ENCODE peak calls at places on chromosomes 5 and 9, in seven cellular contexts. One of them, this sample, is unnamed.

GRCh38 chr5:181217111-181217804 is 5.8 kb upstream of the TRIM41 start:
- DNase-seq in bronchial epithelial cell: peak
- DNase-seq in hepatocyte: peak
- DNase-seq in MCF 10A: peak
- DNase-seq in left ventricle myocardium inferior: peak
- DNase-seq in uterus: peak
- DNase-seq in Calu3: peak
- DNase-seq in this sample: peak

GRCh38 chr5:38551020-38552017 is 5.1 kb downstream of the LIFR start:
- DNase-seq in bronchial epithelial cell: peak
- DNase-seq in hepatocyte: peak
- DNase-seq in MCF 10A: peak
- DNase-seq in left ventricle myocardium inferior: no peak
- DNase-seq in uterus: peak
- DNase-seq in Calu3: peak
- DNase-seq in this sample: no peak

GRCh38 chr5:108654042-108654441 is 93.7 kb upstream of the FER start:
- DNase-seq in bronchial epithelial cell: peak
- DNase-seq in hepatocyte: no peak
- DNase-seq in MCF 10A: peak
- DNase-seq in left ventricle myocardium inferior: no peak
- DNase-seq in uterus: no peak
- DNase-seq in Calu3: no peak
- DNase-seq in this sample: no peak

GRCh38 chr5:119318256-119318914 is 37.4 kb upstream of the TNFAIP8 start:
- DNase-seq in bronchial epithelial cell: peak
- DNase-seq in hepatocyte: no peak
- DNase-seq in MCF 10A: no peak
- DNase-seq in left ventricle myocardium inferior: no peak
- DNase-seq in uterus: no peak
- DNase-seq in Calu3: no peak
- DNase-seq in this sample: no peak

GRCh38 chr5:147504001-147504400 is 5.9 kb downstream of the DPYSL3 start:
- DNase-seq in bronchial epithelial cell: no peak
- DNase-seq in hepatocyte: peak
- DNase-seq in MCF 10A: no peak
- DNase-seq in left ventricle myocardium inferior: peak
- DNase-seq in uterus: peak
- DNase-seq in Calu3: no peak
- DNase-seq in this sample: no peak

GRCh38 chr9:127451681-127452480 is 571 bp downstream of the LRSAM1 start:
- DNase-seq in bronchial epithelial cell: peak
- DNase-seq in hepatocyte: peak
- DNase-seq in MCF 10A: peak
- DNase-seq in left ventricle myocardium inferior: peak
- DNase-seq in uterus: peak
- DNase-seq in Calu3: peak
- DNase-seq in this sample: no peak

GRCh38 chr9:503331-503730 is 288.7 kb downstream of the DOCK8 start:
- DNase-seq in bronchial epithelial cell: no peak
- DNase-seq in hepatocyte: no peak
- DNase-seq in MCF 10A: no peak
- DNase-seq in left ventricle myocardium inferior: no peak
- DNase-seq in uterus: no peak
- DNase-seq in Calu3: no peak
- DNase-seq in this sample: no peak

GRCh38 chr5:2281446-2281845 is 398.7 kb upstream of the IRX4 start:
- DNase-seq in bronchial epithelial cell: no peak
- DNase-seq in hepatocyte: no peak
- DNase-seq in MCF 10A: no peak
- DNase-seq in left ventricle myocardium inferior: no peak
- DNase-seq in uterus: no peak
- DNase-seq in Calu3: no peak
- DNase-seq in this sample: no peak

GRCh38 chr5:36200513-36200912 is 41.2 kb downstream of the NADK2 start:
- DNase-seq in bronchial epithelial cell: peak
- DNase-seq in hepatocyte: no peak
- DNase-seq in MCF 10A: peak
- DNase-seq in left ventricle myocardium inferior: no peak
- DNase-seq in uterus: no peak
- DNase-seq in Calu3: no peak
- DNase-seq in this sample: no peak

GRCh38 chr5:67963789-67964519 is 251.6 kb upstream of the PIK3R1 start:
- DNase-seq in bronchial epithelial cell: peak
- DNase-seq in hepatocyte: no peak
- DNase-seq in MCF 10A: no peak
- DNase-seq in left ventricle myocardium inferior: no peak
- DNase-seq in uterus: no peak
- DNase-seq in Calu3: peak
- DNase-seq in this sample: no peak

GRCh38 chr5:106019271-106019670 is 1651.5 kb downstream of the EFNA5 start:
- DNase-seq in bronchial epithelial cell: no peak
- DNase-seq in hepatocyte: no peak
- DNase-seq in MCF 10A: peak
- DNase-seq in left ventricle myocardium inferior: no peak
- DNase-seq in uterus: no peak
- DNase-seq in Calu3: no peak
- DNase-seq in this sample: no peak

GRCh38 chr5:25669645-25670401 is 1025.0 kb upstream of the CDH10 start:
- DNase-seq in bronchial epithelial cell: no peak
- DNase-seq in hepatocyte: no peak
- DNase-seq in MCF 10A: no peak
- DNase-seq in left ventricle myocardium inferior: no peak
- DNase-seq in uterus: no peak
- DNase-seq in Calu3: no peak
- DNase-seq in this sample: no peak

GRCh38 chr9:134138292-134138691 is 2.4 kb downstream of the WDR5 start:
- DNase-seq in bronchial epithelial cell: no peak
- DNase-seq in hepatocyte: no peak
- DNase-seq in MCF 10A: no peak
- DNase-seq in left ventricle myocardium inferior: no peak
- DNase-seq in uterus: no peak
- DNase-seq in Calu3: no peak
- DNase-seq in this sample: no peak

GRCh38 chr9:134134949-134135342 is 936 bp upstream of the WDR5 start:
- DNase-seq in bronchial epithelial cell: no peak
- DNase-seq in hepatocyte: no peak
- DNase-seq in MCF 10A: no peak
- DNase-seq in left ventricle myocardium inferior: no peak
- DNase-seq in uterus: no peak
- DNase-seq in Calu3: no peak
- DNase-seq in this sample: no peak

GRCh38 chr9:134136117-134136996 is 475 bp downstream of the WDR5 start:
- DNase-seq in bronchial epithelial cell: no peak
- DNase-seq in hepatocyte: peak
- DNase-seq in MCF 10A: no peak
- DNase-seq in left ventricle myocardium inferior: no peak
- DNase-seq in uterus: peak
- DNase-seq in Calu3: peak
- DNase-seq in this sample: no peak

GRCh38 chr9:134136997-134137302 is 1.1 kb downstream of the WDR5 start:
- DNase-seq in bronchial epithelial cell: no peak
- DNase-seq in hepatocyte: no peak
- DNase-seq in MCF 10A: no peak
- DNase-seq in left ventricle myocardium inferior: no peak
- DNase-seq in uterus: no peak
- DNase-seq in Calu3: no peak
- DNase-seq in this sample: no peak

DNA sequence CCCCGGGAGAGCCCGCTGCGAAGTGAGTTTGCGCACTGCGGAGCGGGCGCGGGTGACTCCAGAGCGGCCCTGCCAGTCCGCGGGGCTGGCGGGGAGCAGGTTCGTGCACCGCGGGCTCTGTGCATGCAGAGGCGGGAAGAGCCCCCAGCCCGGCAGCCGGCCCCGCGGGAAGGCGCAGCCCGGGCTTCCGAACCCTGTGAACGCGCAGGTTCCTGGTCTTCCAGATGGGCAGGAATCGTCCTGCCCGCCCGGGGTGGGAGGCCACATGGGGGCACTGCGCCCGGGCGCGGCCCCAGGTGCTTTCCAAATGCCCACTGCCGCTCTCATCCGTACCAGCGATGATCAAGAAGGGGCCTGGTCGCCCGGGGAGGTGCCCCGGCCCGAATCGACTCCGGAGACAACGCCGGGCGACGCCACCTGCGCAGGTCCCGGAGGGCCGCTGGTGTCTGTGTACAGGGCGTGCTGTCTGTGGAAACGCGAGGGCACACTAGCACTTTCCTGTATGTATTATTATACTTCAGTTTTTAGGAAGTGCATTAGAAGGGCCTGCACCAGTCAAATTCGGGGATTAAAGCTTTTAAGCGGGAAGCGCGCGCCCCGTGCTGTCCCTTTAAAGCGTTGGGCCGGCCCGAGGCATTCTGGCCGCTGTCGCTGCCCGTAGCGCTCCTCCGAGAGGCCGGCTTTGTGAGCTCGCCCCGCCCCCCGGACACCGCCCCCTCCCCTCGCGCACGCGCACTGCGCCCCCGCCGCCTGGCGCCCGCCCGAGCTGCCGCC is at the start of gene WDR5:
- DNase-seq in bronchial epithelial cell: peak
- DNase-seq in hepatocyte: peak
- DNase-seq in MCF 10A: peak
- DNase-seq in left ventricle myocardium inferior: peak
- DNase-seq in uterus: peak
- DNase-seq in Calu3: peak
- DNase-seq in this sample: peak
- TF ChIP-seq CTCF in bronchial epithelial cell: peak
- TF ChIP-seq CTCF in hepatocyte: peak
- TF ChIP-seq CTCF in MCF 10A: no peak
- TF ChIP-seq CTCF in left ventricle myocardium inferior: peak
- TF ChIP-seq CTCF in uterus: peak
- TF ChIP-seq CTCF in Calu3: no peak
- TF ChIP-seq CTCF in this sample: peak

DNA sequence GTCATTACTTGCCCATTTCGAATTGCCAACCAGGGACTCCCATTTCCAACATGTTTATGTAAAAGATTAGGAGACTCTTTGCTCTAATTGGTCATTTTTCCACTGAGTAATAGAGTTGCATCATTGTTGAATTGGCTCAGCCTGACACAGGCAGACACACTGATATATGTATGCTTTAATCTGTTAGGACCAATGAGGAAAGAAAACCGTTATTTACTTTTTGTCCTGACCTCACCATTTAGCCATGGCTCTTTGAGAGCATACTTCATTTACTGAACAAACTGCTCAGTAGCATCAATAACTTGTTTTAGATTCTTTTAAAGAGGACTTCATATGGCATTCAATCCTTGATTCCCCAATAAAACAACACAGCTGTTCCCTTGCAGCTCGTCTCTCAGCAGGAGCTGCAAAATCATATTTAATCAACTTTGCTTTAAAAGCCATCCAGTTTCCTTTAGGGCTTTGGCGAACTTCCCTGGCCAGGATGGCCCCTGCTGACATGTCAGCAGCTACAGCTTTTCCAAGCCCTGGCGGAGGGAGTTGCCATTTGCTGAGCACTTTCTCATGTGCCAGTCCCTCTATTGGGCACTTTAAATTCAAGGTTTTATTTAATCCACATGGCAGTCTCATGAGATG is 251.5 kb upstream of the TNC start:
- DNase-seq in bronchial epithelial cell: peak
- DNase-seq in hepatocyte: peak
- DNase-seq in MCF 10A: peak
- DNase-seq in left ventricle myocardium inferior: peak
- DNase-seq in uterus: no peak
- DNase-seq in Calu3: no peak
- DNase-seq in this sample: peak
- TF ChIP-seq CTCF in bronchial epithelial cell: no peak
- TF ChIP-seq CTCF in hepatocyte: no peak
- TF ChIP-seq CTCF in MCF 10A: no peak
- TF ChIP-seq CTCF in left ventricle myocardium inferior: no peak
- TF ChIP-seq CTCF in uterus: no peak
- TF ChIP-seq CTCF in Calu3: no peak
- TF ChIP-seq CTCF in this sample: peak

DNA sequence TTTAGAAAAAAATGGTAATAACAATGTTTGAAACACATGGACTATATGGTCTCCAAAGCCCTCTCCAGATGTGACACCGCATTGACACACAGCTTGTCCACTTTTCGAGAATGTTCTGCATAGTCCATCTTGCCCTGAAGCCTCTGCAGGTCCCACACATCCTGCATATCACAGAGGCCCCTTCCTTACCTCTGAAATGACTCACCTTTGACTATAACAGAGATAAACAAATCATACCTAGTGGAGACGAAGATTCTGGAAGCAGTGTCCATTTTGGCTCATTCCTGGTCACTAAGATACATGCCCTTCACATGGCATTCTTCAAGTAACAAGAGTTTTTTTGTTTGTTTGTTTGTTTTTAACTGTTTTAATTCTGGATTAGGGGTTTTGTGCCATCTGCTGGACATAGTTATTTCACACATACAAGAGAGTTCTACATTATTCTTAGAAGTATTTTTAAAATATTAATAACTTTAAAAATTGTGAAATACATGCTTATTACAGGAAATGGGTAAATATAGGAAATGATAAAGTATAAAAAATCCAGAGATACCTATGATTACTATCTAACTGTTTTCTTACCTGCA is 5.1 kb downstream of the ARL14EPL start:
- DNase-seq in bronchial epithelial cell: peak
- DNase-seq in hepatocyte: no peak
- DNase-seq in MCF 10A: no peak
- DNase-seq in left ventricle myocardium inferior: no peak
- DNase-seq in uterus: no peak
- DNase-seq in Calu3: no peak
- DNase-seq in this sample: no peak
- TF ChIP-seq CTCF in bronchial epithelial cell: no peak
- TF ChIP-seq CTCF in hepatocyte: peak
- TF ChIP-seq CTCF in MCF 10A: peak
- TF ChIP-seq CTCF in left ventricle myocardium inferior: no peak
- TF ChIP-seq CTCF in uterus: no peak
- TF ChIP-seq CTCF in Calu3: no peak
- TF ChIP-seq CTCF in this sample: peak

GRCh38 chr5:142769793-142770649 is at the start of gene ARHGAP26:
- DNase-seq in bronchial epithelial cell: peak
- DNase-seq in hepatocyte: peak
- DNase-seq in MCF 10A: peak
- DNase-seq in left ventricle myocardium inferior: peak
- DNase-seq in uterus: peak
- DNase-seq in Calu3: peak
- DNase-seq in this sample: peak
- TF ChIP-seq CTCF in bronchial epithelial cell: peak
- TF ChIP-seq CTCF in hepatocyte: peak
- TF ChIP-seq CTCF in MCF 10A: peak
- TF ChIP-seq CTCF in left ventricle myocardium inferior: peak
- TF ChIP-seq CTCF in uterus: peak
- TF ChIP-seq CTCF in Calu3: peak
- TF ChIP-seq CTCF in this sample: peak

DNA sequence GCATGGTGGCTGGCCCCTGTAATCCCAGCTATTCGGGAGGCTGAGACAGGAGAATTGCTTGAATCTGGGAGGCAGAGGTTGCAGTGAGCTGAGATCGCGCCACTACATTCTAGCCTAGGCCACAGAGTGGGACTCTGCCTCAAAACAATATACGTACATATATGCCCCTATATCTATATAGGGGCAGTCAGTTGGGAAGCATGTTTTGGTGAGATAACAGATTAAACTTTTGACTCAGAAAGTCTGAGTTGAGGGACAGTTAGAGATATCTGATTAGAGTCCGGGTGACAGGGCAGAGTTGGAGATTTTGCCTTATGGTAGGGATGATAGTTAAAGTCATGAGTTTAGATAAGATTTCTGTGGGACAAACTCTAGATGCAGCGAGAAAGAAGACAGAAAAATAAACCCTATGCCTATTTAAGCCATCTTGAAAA is 71.8 kb upstream of the ALDH1A1 start:
- DNase-seq in bronchial epithelial cell: no peak
- DNase-seq in hepatocyte: no peak
- DNase-seq in MCF 10A: no peak
- DNase-seq in left ventricle myocardium inferior: no peak
- DNase-seq in uterus: no peak
- DNase-seq in Calu3: no peak
- DNase-seq in this sample: no peak
- TF ChIP-seq CTCF in bronchial epithelial cell: no peak
- TF ChIP-seq CTCF in hepatocyte: no peak
- TF ChIP-seq CTCF in MCF 10A: no peak
- TF ChIP-seq CTCF in left ventricle myocardium inferior: no peak
- TF ChIP-seq CTCF in uterus: no peak
- TF ChIP-seq CTCF in Calu3: no peak
- TF ChIP-seq CTCF in this sample: no peak